ENCODE peak calls at places on chromosomes 16 and 17, in eight cellular contexts. One of them, this sample, is unnamed.

GRCh38 chr17:40179923-40180659 is 2.8 kb downstream of the RAPGEFL1 start:
- DNase-seq in mesendoderm: peak; percentile 67
- DNase-seq in astrocyte of the spinal cord: peak; percentile 75
- DNase-seq in sigmoid colon: no peak
- DNase-seq in CD8-positive, alpha-beta memory T cell: no peak
- DNase-seq in neural progenitor cell: no peak
- DNase-seq in lung: no peak
- DNase-seq in HFF-Myc: no peak
- DNase-seq in this sample: no peak

GRCh38 chr17:62781826-62782225 is 26.3 kb downstream of the MARCHF10 start:
- DNase-seq in astrocyte of the spinal cord: no peak
- DNase-seq in CD8-positive, alpha-beta memory T cell: no peak
- DNase-seq in neural progenitor cell: no peak
- DNase-seq in lung: no peak
- DNase-seq in mesendoderm: no peak
- DNase-seq in HFF-Myc: no peak
- DNase-seq in sigmoid colon: no peak
- DNase-seq in this sample: no peak

GRCh38 chr16:88957887-88958577 is 19.0 kb downstream of the CBFA2T3 start:
- DNase-seq in astrocyte of the spinal cord: no peak
- DNase-seq in neural progenitor cell: no peak
- DNase-seq in mesendoderm: no peak
- DNase-seq in HFF-Myc: no peak
- DNase-seq in CD8-positive, alpha-beta memory T cell: no peak
- DNase-seq in lung: no peak
- DNase-seq in sigmoid colon: no peak
- DNase-seq in this sample: no peak

GRCh38 chr17:49132699-49133364 is at the start of gene B4GALNT2:
- DNase-seq in CD8-positive, alpha-beta memory T cell: no peak
- DNase-seq in lung: no peak
- DNase-seq in sigmoid colon: no peak
- DNase-seq in astrocyte of the spinal cord: no peak
- DNase-seq in HFF-Myc: no peak
- DNase-seq in neural progenitor cell: peak; percentile 71
- DNase-seq in mesendoderm: peak; percentile 33
- DNase-seq in this sample: no peak

GRCh38 chr17:40071720-40072480 is 9.1 kb downstream of the THRA start:
- DNase-seq in mesendoderm: no peak
- DNase-seq in neural progenitor cell: no peak
- DNase-seq in astrocyte of the spinal cord: no peak
- DNase-seq in lung: peak; percentile 84
- DNase-seq in HFF-Myc: no peak
- DNase-seq in sigmoid colon: peak; percentile 97
- DNase-seq in CD8-positive, alpha-beta memory T cell: no peak
- DNase-seq in this sample: peak; percentile 83

GRCh38 chr17:81534157-81535006 is 6.2 kb downstream of the FSCN2 start:
- DNase-seq in mesendoderm: no peak
- DNase-seq in lung: no peak
- DNase-seq in astrocyte of the spinal cord: no peak
- DNase-seq in neural progenitor cell: no peak
- DNase-seq in HFF-Myc: no peak
- DNase-seq in sigmoid colon: no peak
- DNase-seq in CD8-positive, alpha-beta memory T cell: no peak
- DNase-seq in this sample: peak; percentile 53

GRCh38 chr16:4976611-4977145 is 18.5 kb downstream of the SEC14L5 start:
- DNase-seq in CD8-positive, alpha-beta memory T cell: no peak
- DNase-seq in HFF-Myc: no peak
- DNase-seq in sigmoid colon: no peak
- DNase-seq in mesendoderm: no peak
- DNase-seq in lung: no peak
- DNase-seq in astrocyte of the spinal cord: no peak
- DNase-seq in neural progenitor cell: no peak
- DNase-seq in this sample: no peak

GRCh38 chr16:1989209-1989825 is 453 bp upstream of the SYNGR3 start:
- DNase-seq in mesendoderm: peak; percentile 31
- DNase-seq in sigmoid colon: no peak
- DNase-seq in lung: no peak
- DNase-seq in CD8-positive, alpha-beta memory T cell: no peak
- DNase-seq in HFF-Myc: no peak
- DNase-seq in astrocyte of the spinal cord: no peak
- DNase-seq in neural progenitor cell: peak; percentile 52
- DNase-seq in this sample: no peak

GRCh38 chr16:22678311-22678710 is 135.7 kb upstream of the HS3ST2 start:
- DNase-seq in neural progenitor cell: no peak
- DNase-seq in lung: no peak
- DNase-seq in mesendoderm: no peak
- DNase-seq in HFF-Myc: no peak
- DNase-seq in sigmoid colon: no peak
- DNase-seq in astrocyte of the spinal cord: no peak
- DNase-seq in CD8-positive, alpha-beta memory T cell: no peak
- DNase-seq in this sample: no peak

GRCh38 chr17:35542990-35543389 is 5.5 kb upstream of the SLFN12L start:
- DNase-seq in astrocyte of the spinal cord: no peak
- DNase-seq in lung: no peak
- DNase-seq in CD8-positive, alpha-beta memory T cell: no peak
- DNase-seq in sigmoid colon: no peak
- DNase-seq in HFF-Myc: no peak
- DNase-seq in mesendoderm: no peak
- DNase-seq in neural progenitor cell: no peak
- DNase-seq in this sample: no peak

GRCh38 chr17:61528171-61528570 is 62.8 kb downstream of the NACA2 start:
- DNase-seq in sigmoid colon: no peak
- DNase-seq in lung: no peak
- DNase-seq in HFF-Myc: no peak
- DNase-seq in neural progenitor cell: no peak
- DNase-seq in mesendoderm: no peak
- DNase-seq in astrocyte of the spinal cord: no peak
- DNase-seq in CD8-positive, alpha-beta memory T cell: no peak
- DNase-seq in this sample: no peak

GRCh38 chr16:11201498-11202259 is 54.3 kb downstream of the SOCS1 start:
- DNase-seq in lung: no peak
- DNase-seq in sigmoid colon: no peak
- DNase-seq in mesendoderm: peak; percentile 87
- DNase-seq in astrocyte of the spinal cord: peak; percentile 70
- DNase-seq in neural progenitor cell: peak; percentile 45
- DNase-seq in CD8-positive, alpha-beta memory T cell: no peak
- DNase-seq in HFF-Myc: peak; percentile 91
- DNase-seq in this sample: no peak

DNA sequence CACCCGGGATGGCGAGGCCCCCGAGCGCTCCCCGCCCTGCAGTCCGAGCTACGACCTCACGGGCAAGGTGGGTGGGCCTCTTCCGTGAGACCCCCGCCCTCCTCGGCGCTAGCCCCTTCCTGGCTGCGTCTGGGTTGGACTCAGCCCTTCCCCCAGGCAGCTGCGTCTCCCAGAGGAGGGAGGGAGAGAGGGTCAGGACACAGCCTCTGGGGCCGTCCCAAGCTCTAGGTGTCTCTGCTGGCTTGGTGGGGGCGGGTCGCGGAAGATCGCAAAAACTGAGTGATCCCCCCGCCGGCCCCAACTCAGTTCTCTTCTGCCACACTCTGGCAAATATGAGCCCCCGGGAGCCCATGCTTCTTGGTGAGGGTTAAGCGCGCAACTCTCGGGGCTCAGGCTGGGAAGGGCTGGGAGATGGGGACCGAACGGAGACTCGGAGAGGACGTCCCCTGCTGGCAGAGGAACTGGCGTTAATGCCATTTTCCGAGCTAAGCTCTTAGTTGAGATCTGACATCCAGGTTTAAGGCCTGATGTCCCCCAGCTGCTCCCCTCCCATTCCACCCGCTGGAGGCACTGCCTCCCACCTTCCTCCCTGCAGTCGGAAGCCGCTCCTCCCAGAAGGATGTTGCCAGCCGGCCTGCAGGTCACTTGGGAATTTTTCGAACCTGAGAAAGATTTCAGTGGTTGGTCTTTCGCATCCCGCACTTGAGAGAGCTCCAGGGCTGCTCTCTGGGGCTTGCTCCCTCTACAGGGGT is 419 bp downstream of the RAB37 start:
- DNase-seq in CD8-positive, alpha-beta memory T cell: no peak
- DNase-seq in neural progenitor cell: peak; percentile 87
- DNase-seq in mesendoderm: peak; percentile 96
- DNase-seq in lung: no peak
- DNase-seq in astrocyte of the spinal cord: no peak
- DNase-seq in sigmoid colon: no peak
- DNase-seq in HFF-Myc: no peak
- DNase-seq in this sample: peak; percentile 54
- H3K4me3 ChIP-seq in CD8-positive, alpha-beta memory T cell: peak overlapping the region; percentile 98
- H3K4me3 ChIP-seq in neural progenitor cell: peak overlapping the region; percentile 50
- H3K4me3 ChIP-seq in mesendoderm: peak overlapping the region; percentile 24
- H3K4me3 ChIP-seq in lung: no peak overlapping the region
- H3K4me3 ChIP-seq in astrocyte of the spinal cord: no peak overlapping the region
- H3K4me3 ChIP-seq in sigmoid colon: peak overlapping the region; percentile 16
- H3K4me3 ChIP-seq in HFF-Myc: no peak overlapping the region
- H3K4me3 ChIP-seq in this sample: peak overlapping the region; percentile 26

GRCh38 chr16:53130193-53131049 is 75.6 kb downstream of the CHD9 start:
- DNase-seq in neural progenitor cell: peak; percentile 97
- DNase-seq in astrocyte of the spinal cord: peak; percentile 96
- DNase-seq in sigmoid colon: peak; percentile 99
- DNase-seq in CD8-positive, alpha-beta memory T cell: peak; percentile 94
- DNase-seq in mesendoderm: peak; percentile 97
- DNase-seq in HFF-Myc: peak; percentile 61
- DNase-seq in lung: peak; percentile 96
- DNase-seq in this sample: peak; percentile 98
- H3K4me3 ChIP-seq in neural progenitor cell: peak overlapping the region; percentile 81
- H3K4me3 ChIP-seq in astrocyte of the spinal cord: peak overlapping the region; percentile 70
- H3K4me3 ChIP-seq in sigmoid colon: peak overlapping the region; percentile 95
- H3K4me3 ChIP-seq in CD8-positive, alpha-beta memory T cell: peak overlapping the region; percentile 60
- H3K4me3 ChIP-seq in mesendoderm: peak overlapping the region; percentile 75
- H3K4me3 ChIP-seq in HFF-Myc: peak overlapping the region; percentile 51
- H3K4me3 ChIP-seq in lung: peak overlapping the region; percentile 83
- H3K4me3 ChIP-seq in this sample: peak overlapping the region; percentile 78

GRCh38 chr16:51151951-51152663 is 1.0 kb upstream of the SALL1 start:
- DNase-seq in HFF-Myc: peak; percentile 72
- DNase-seq in mesendoderm: peak; percentile 98
- DNase-seq in neural progenitor cell: peak; percentile 96
- DNase-seq in sigmoid colon: no peak
- DNase-seq in lung: no peak
- DNase-seq in CD8-positive, alpha-beta memory T cell: no peak
- DNase-seq in astrocyte of the spinal cord: peak; percentile 93
- DNase-seq in this sample: peak; percentile 39
- H3K4me3 ChIP-seq in HFF-Myc: peak overlapping the region; percentile 85
- H3K4me3 ChIP-seq in mesendoderm: peak overlapping the region; percentile 61
- H3K4me3 ChIP-seq in neural progenitor cell: peak overlapping the region; percentile 97
- H3K4me3 ChIP-seq in sigmoid colon: peak overlapping the region; percentile 52
- H3K4me3 ChIP-seq in lung: no peak overlapping the region
- H3K4me3 ChIP-seq in CD8-positive, alpha-beta memory T cell: no peak overlapping the region
- H3K4me3 ChIP-seq in astrocyte of the spinal cord: peak overlapping the region; percentile 82
- H3K4me3 ChIP-seq in this sample: peak overlapping the region; percentile 29

GRCh38 chr17:10728331-10728730 is 1.5 kb downstream of the TMEM220 start:
- DNase-seq in astrocyte of the spinal cord: no peak
- DNase-seq in neural progenitor cell: no peak
- DNase-seq in mesendoderm: no peak
- DNase-seq in HFF-Myc: no peak
- DNase-seq in CD8-positive, alpha-beta memory T cell: no peak
- DNase-seq in lung: no peak
- DNase-seq in sigmoid colon: no peak
- DNase-seq in this sample: no peak

GRCh38 chr17:10727192-10727591 is 2.6 kb downstream of the TMEM220 start:
- DNase-seq in sigmoid colon: no peak
- DNase-seq in astrocyte of the spinal cord: no peak
- DNase-seq in HFF-Myc: no peak
- DNase-seq in lung: no peak
- DNase-seq in CD8-positive, alpha-beta memory T cell: no peak
- DNase-seq in neural progenitor cell: no peak
- DNase-seq in mesendoderm: no peak
- DNase-seq in this sample: no peak

GRCh38 chr17:10729334-10730193 is at the start of gene TMEM220:
- DNase-seq in neural progenitor cell: peak; percentile 90
- DNase-seq in astrocyte of the spinal cord: peak; percentile 81
- DNase-seq in lung: peak; percentile 82
- DNase-seq in CD8-positive, alpha-beta memory T cell: peak; percentile 9
- DNase-seq in HFF-Myc: no peak
- DNase-seq in sigmoid colon: peak; percentile 94
- DNase-seq in mesendoderm: peak; percentile 87
- DNase-seq in this sample: peak; percentile 68

GRCh38 chr17:10733666-10734065 is 3.8 kb upstream of the TMEM220 start:
- DNase-seq in CD8-positive, alpha-beta memory T cell: no peak
- DNase-seq in neural progenitor cell: no peak
- DNase-seq in sigmoid colon: no peak
- DNase-seq in mesendoderm: no peak
- DNase-seq in astrocyte of the spinal cord: no peak
- DNase-seq in HFF-Myc: no peak
- DNase-seq in lung: no peak
- DNase-seq in this sample: no peak

DNA sequence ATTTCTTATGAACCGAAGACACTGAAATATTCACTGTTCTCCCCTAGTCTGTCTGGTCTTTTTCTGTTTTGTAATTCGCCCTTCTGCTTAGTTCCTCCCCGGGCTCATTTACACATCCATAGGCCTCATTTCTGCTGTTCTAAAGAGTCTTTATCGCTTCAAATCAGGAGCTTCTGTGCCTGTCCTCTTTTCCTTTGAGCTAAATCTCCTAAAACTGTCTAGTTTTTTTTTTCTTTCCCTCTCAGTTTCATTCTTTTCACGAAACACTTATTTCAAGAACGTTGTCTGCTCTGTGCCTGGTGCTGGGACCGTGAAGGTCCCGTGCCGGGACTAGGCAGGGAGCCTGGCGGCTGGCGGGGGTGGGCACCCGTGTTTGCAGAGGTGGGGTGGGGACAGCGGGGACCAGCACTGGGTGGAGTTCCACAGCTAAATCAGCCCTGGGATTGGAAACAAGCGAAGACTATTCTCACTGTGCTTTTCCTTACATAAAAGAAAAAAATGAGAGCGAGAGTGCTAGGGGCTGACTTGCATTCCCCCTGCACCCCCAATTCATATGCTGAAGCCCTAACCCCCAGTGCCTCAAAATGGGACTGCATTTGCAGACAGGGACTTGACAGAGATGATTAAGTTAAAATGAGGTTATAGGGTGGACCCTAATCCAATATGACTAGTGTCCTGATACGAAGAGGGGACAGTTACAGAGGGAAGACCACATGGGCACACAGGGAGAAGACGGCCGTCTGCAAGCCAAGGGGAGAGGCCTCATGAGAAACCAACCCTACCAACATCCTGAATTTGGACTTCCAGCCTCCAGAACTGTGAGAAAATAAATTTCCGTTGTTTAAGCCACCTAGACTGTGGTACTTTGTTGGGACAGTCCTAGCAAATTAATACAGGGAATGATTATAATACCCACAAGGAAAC is 1.4 kb upstream of the TMEM220 start:
- DNase-seq in neural progenitor cell: no peak
- DNase-seq in CD8-positive, alpha-beta memory T cell: no peak
- DNase-seq in HFF-Myc: no peak
- DNase-seq in mesendoderm: no peak
- DNase-seq in sigmoid colon: no peak
- DNase-seq in lung: no peak
- DNase-seq in astrocyte of the spinal cord: no peak
- DNase-seq in this sample: no peak
- H3K4me3 ChIP-seq in neural progenitor cell: peak overlapping the region; percentile 56
- H3K4me3 ChIP-seq in CD8-positive, alpha-beta memory T cell: no peak overlapping the region
- H3K4me3 ChIP-seq in HFF-Myc: peak overlapping the region; percentile 57
- H3K4me3 ChIP-seq in mesendoderm: no peak overlapping the region
- H3K4me3 ChIP-seq in sigmoid colon: no peak overlapping the region
- H3K4me3 ChIP-seq in lung: no peak overlapping the region
- H3K4me3 ChIP-seq in astrocyte of the spinal cord: no peak overlapping the region
- H3K4me3 ChIP-seq in this sample: no peak overlapping the region

DNA sequence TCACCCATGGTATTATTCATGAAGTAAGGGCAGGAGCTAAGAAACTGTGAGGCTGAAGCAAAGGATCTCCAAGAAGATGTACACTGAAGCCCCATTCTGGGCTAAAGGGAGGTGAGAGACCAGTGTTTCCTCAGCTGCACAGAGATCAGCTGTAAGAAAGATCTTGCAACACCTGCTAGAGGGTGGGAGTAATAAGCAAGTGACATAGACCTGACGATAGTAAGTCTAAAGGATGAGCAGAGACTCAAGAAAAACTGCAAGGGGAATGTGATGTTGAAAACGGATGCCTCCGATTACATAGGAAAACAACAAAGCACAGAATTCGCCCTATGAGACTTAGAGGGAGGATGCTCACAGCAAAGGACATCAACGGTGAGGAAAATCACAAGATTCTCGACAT is at the start of gene OR4D2:
- DNase-seq in mesendoderm: no peak
- DNase-seq in CD8-positive, alpha-beta memory T cell: no peak
- DNase-seq in lung: no peak
- DNase-seq in HFF-Myc: no peak
- DNase-seq in astrocyte of the spinal cord: no peak
- DNase-seq in sigmoid colon: no peak
- DNase-seq in neural progenitor cell: no peak
- DNase-seq in this sample: no peak
- H3K4me3 ChIP-seq in mesendoderm: no peak within 1 kb of the TSS
- H3K4me3 ChIP-seq in CD8-positive, alpha-beta memory T cell: no peak within 1 kb of the TSS
- H3K4me3 ChIP-seq in lung: no peak within 1 kb of the TSS
- H3K4me3 ChIP-seq in HFF-Myc: no peak within 1 kb of the TSS
- H3K4me3 ChIP-seq in astrocyte of the spinal cord: no peak within 1 kb of the TSS
- H3K4me3 ChIP-seq in sigmoid colon: no peak within 1 kb of the TSS
- H3K4me3 ChIP-seq in neural progenitor cell: no peak within 1 kb of the TSS
- H3K4me3 ChIP-seq in this sample: no peak within 1 kb of the TSS

This sample was measured in BE2C.